ENCODE peak calls at places on chromosomes 3 and 15, in six cellular contexts. T is GM12865; R is Kasumi-1; O is CD4-positive, alpha-beta T cell; Z is stimulated activated CD4-positive, alpha-beta T cell treated with anti-CD3 and anti-CD28 coated beads, TNF-alpha, amount 100 ng/mL, for 1 hour; Y is iPS-NIHi11. D is an unnamed sample.
A peak's percentile ranks its signal among the peaks of the same experiment; 100 is the strongest.

GRCh38 chr3:49255112-49255511 is 21.9 kb downstream of the C3orf62 start:
- DNase-seq in Z (no peak), T (peak; percentile 47), Y (no peak), O (no peak), R (peak; percentile 54), D (no peak)

GRCh38 chr3:75983609-75984290 is 198.4 kb upstream of the ZNF717 start:
- DNase-seq in Y (no peak), O (no peak), Z (no peak), T (no peak), R (no peak), D (no peak)

GRCh38 chr3:43582876-43583275 is 38.9 kb downstream of the ANO10 start:
- DNase-seq in O (no peak), Z (no peak), R (no peak), Y (no peak), T (no peak), D (no peak)

GRCh38 chr3:113271189-113271588 is 59.8 kb downstream of the BOC start:
- DNase-seq in T (no peak), Z (no peak), O (no peak), R (no peak), Y (no peak), D (no peak)

GRCh38 chr3:50657816-50658215 is 16.9 kb upstream of the DOCK3 start:
- DNase-seq in T (no peak), Y (no peak), O (no peak), Z (no peak), R (no peak), D (no peak)

GRCh38 chr3:107218864-107219269 is 158.4 kb upstream of the CCDC54 start:
- DNase-seq in R (no peak), Z (no peak), O (no peak), T (no peak), Y (no peak), D (no peak)

GRCh38 chr15:62051166-62051565 is 9.1 kb downstream of the VPS13C start:
- DNase-seq in O (no peak), T (no peak), R (no peak), Z (no peak), Y (no peak), D (no peak)

GRCh38 chr3:158103956-158104338 is 2.3 kb downstream of the SHOX2 start:
- DNase-seq in Z (no peak), T (no peak), O (no peak), Y (no peak), R (no peak), D (no peak)

GRCh38 chr3:41290306-41290705 is 91.0 kb downstream of the CTNNB1 start:
- DNase-seq in O (no peak), Y (no peak), T (no peak), Z (no peak), R (no peak), D (no peak)

GRCh38 chr15:37098468-37099320 is 1.7 kb downstream of the MEIS2 start:
- DNase-seq in R (peak; percentile 29), T (peak; percentile 73), O (no peak), Z (no peak), Y (peak; percentile 27), D (no peak)

D was measured in T-helper 1 cell.